ENCODE peak calls at places on chromosomes 6 and 20, in eight cellular contexts. One of them, this sample, is unnamed.

GRCh38 chr6:114390176-114390575 is 47.4 kb upstream of the HS3ST5 start:
- DNase-seq in activated T-helper 9 cell treated with anti-CD3 and anti-CD28 coated beads, Interleukin-2, amount 50 U/mL, for 16 hours: no peak
- DNase-seq in caudate nucleus: no peak
- DNase-seq in CD4-positive, alpha-beta T cell: no peak
- DNase-seq in fibroblast of lung: peak
- DNase-seq in small intestine: no peak
- DNase-seq in DND-41: no peak
- DNase-seq in uterus: no peak
- DNase-seq in this sample: no peak

GRCh38 chr6:167429353-167429752 is 104.5 kb downstream of the TTLL2 start:
- DNase-seq in caudate nucleus: no peak
- DNase-seq in small intestine: no peak
- DNase-seq in activated T-helper 9 cell treated with anti-CD3 and anti-CD28 coated beads, Interleukin-2, amount 50 U/mL, for 16 hours: no peak
- DNase-seq in CD4-positive, alpha-beta T cell: no peak
- DNase-seq in uterus: no peak
- DNase-seq in fibroblast of lung: no peak
- DNase-seq in DND-41: no peak
- DNase-seq in this sample: no peak

GRCh38 chr6:42279144-42279781 is 61.6 kb upstream of the MRPS10 start:
- DNase-seq in small intestine: peak
- DNase-seq in fibroblast of lung: peak
- DNase-seq in DND-41: no peak
- DNase-seq in caudate nucleus: no peak
- DNase-seq in activated T-helper 9 cell treated with anti-CD3 and anti-CD28 coated beads, Interleukin-2, amount 50 U/mL, for 16 hours: no peak
- DNase-seq in uterus: peak
- DNase-seq in CD4-positive, alpha-beta T cell: peak
- DNase-seq in this sample: peak

GRCh38 chr6:7050911-7051779 is 56.6 kb upstream of the RREB1 start:
- DNase-seq in activated T-helper 9 cell treated with anti-CD3 and anti-CD28 coated beads, Interleukin-2, amount 50 U/mL, for 16 hours: peak
- DNase-seq in small intestine: peak
- DNase-seq in fibroblast of lung: peak
- DNase-seq in CD4-positive, alpha-beta T cell: peak
- DNase-seq in DND-41: no peak
- DNase-seq in uterus: peak
- DNase-seq in caudate nucleus: no peak
- DNase-seq in this sample: peak

GRCh38 chr6:107716688-107717089 is 107.4 kb downstream of the SCML4 start:
- DNase-seq in uterus: no peak
- DNase-seq in activated T-helper 9 cell treated with anti-CD3 and anti-CD28 coated beads, Interleukin-2, amount 50 U/mL, for 16 hours: peak
- DNase-seq in fibroblast of lung: peak
- DNase-seq in caudate nucleus: no peak
- DNase-seq in DND-41: peak
- DNase-seq in CD4-positive, alpha-beta T cell: peak
- DNase-seq in small intestine: peak
- DNase-seq in this sample: no peak

GRCh38 chr6:69383627-69384026 is 413.2 kb downstream of the LMBRD1 start:
- DNase-seq in fibroblast of lung: no peak
- DNase-seq in DND-41: no peak
- DNase-seq in activated T-helper 9 cell treated with anti-CD3 and anti-CD28 coated beads, Interleukin-2, amount 50 U/mL, for 16 hours: no peak
- DNase-seq in uterus: no peak
- DNase-seq in small intestine: no peak
- DNase-seq in caudate nucleus: no peak
- DNase-seq in CD4-positive, alpha-beta T cell: no peak
- DNase-seq in this sample: no peak

GRCh38 chr6:134117409-134117808 is 65.0 kb upstream of the SLC2A12 start:
- DNase-seq in fibroblast of lung: peak
- DNase-seq in activated T-helper 9 cell treated with anti-CD3 and anti-CD28 coated beads, Interleukin-2, amount 50 U/mL, for 16 hours: no peak
- DNase-seq in DND-41: no peak
- DNase-seq in caudate nucleus: peak
- DNase-seq in CD4-positive, alpha-beta T cell: no peak
- DNase-seq in uterus: no peak
- DNase-seq in small intestine: no peak
- DNase-seq in this sample: no peak

GRCh38 chr6:19413323-19413722 is 423.8 kb upstream of the ID4 start:
- DNase-seq in caudate nucleus: no peak
- DNase-seq in DND-41: no peak
- DNase-seq in fibroblast of lung: peak
- DNase-seq in small intestine: no peak
- DNase-seq in uterus: no peak
- DNase-seq in CD4-positive, alpha-beta T cell: no peak
- DNase-seq in activated T-helper 9 cell treated with anti-CD3 and anti-CD28 coated beads, Interleukin-2, amount 50 U/mL, for 16 hours: no peak
- DNase-seq in this sample: no peak

GRCh38 chr20:36493801-36494114 is 47.6 kb upstream of the MYL9 start:
- DNase-seq in fibroblast of lung: peak
- DNase-seq in uterus: peak
- DNase-seq in caudate nucleus: peak
- DNase-seq in DND-41: no peak
- DNase-seq in activated T-helper 9 cell treated with anti-CD3 and anti-CD28 coated beads, Interleukin-2, amount 50 U/mL, for 16 hours: no peak
- DNase-seq in small intestine: no peak
- DNase-seq in CD4-positive, alpha-beta T cell: no peak
- DNase-seq in this sample: peak

GRCh38 chr6:20411544-20411943 is 9.9 kb downstream of the E2F3 start:
- DNase-seq in DND-41: no peak
- DNase-seq in fibroblast of lung: no peak
- DNase-seq in uterus: no peak
- DNase-seq in caudate nucleus: no peak
- DNase-seq in small intestine: no peak
- DNase-seq in activated T-helper 9 cell treated with anti-CD3 and anti-CD28 coated beads, Interleukin-2, amount 50 U/mL, for 16 hours: no peak
- DNase-seq in CD4-positive, alpha-beta T cell: no peak
- DNase-seq in this sample: no peak

GRCh38 chr6:149567194-149567586 is 1.0 kb downstream of the GINM1 start:
- DNase-seq in DND-41: no peak
- DNase-seq in CD4-positive, alpha-beta T cell: no peak
- DNase-seq in fibroblast of lung: no peak
- DNase-seq in small intestine: no peak
- DNase-seq in activated T-helper 9 cell treated with anti-CD3 and anti-CD28 coated beads, Interleukin-2, amount 50 U/mL, for 16 hours: no peak
- DNase-seq in caudate nucleus: no peak
- DNase-seq in uterus: no peak
- DNase-seq in this sample: no peak

GRCh38 chr20:32763202-32763999 is 1.2 kb downstream of the DNMT3B start:
- DNase-seq in activated T-helper 9 cell treated with anti-CD3 and anti-CD28 coated beads, Interleukin-2, amount 50 U/mL, for 16 hours: no peak
- DNase-seq in CD4-positive, alpha-beta T cell: no peak
- DNase-seq in caudate nucleus: no peak
- DNase-seq in DND-41: no peak
- DNase-seq in fibroblast of lung: no peak
- DNase-seq in uterus: no peak
- DNase-seq in small intestine: peak
- DNase-seq in this sample: no peak

GRCh38 chr6:108565893-108566292 is 5.2 kb downstream of the FOXO3 start:
- DNase-seq in fibroblast of lung: peak
- DNase-seq in small intestine: peak
- DNase-seq in CD4-positive, alpha-beta T cell: no peak
- DNase-seq in DND-41: no peak
- DNase-seq in caudate nucleus: no peak
- DNase-seq in uterus: peak
- DNase-seq in activated T-helper 9 cell treated with anti-CD3 and anti-CD28 coated beads, Interleukin-2, amount 50 U/mL, for 16 hours: no peak
- DNase-seq in this sample: peak

GRCh38 chr20:53578492-53579222 is 15.0 kb downstream of the ZNF217 start:
- DNase-seq in DND-41: peak
- DNase-seq in CD4-positive, alpha-beta T cell: peak
- DNase-seq in caudate nucleus: no peak
- DNase-seq in small intestine: peak
- DNase-seq in activated T-helper 9 cell treated with anti-CD3 and anti-CD28 coated beads, Interleukin-2, amount 50 U/mL, for 16 hours: peak
- DNase-seq in fibroblast of lung: peak
- DNase-seq in uterus: peak
- DNase-seq in this sample: no peak

GRCh38 chr6:4819706-4820283 is 43.6 kb downstream of the CDYL start:
- DNase-seq in fibroblast of lung: peak
- DNase-seq in small intestine: no peak
- DNase-seq in uterus: no peak
- DNase-seq in DND-41: no peak
- DNase-seq in caudate nucleus: no peak
- DNase-seq in activated T-helper 9 cell treated with anti-CD3 and anti-CD28 coated beads, Interleukin-2, amount 50 U/mL, for 16 hours: no peak
- DNase-seq in CD4-positive, alpha-beta T cell: no peak
- DNase-seq in this sample: no peak

GRCh38 chr20:4252005-4252404 is 236.6 kb upstream of the RNF24 start:
- DNase-seq in CD4-positive, alpha-beta T cell: no peak
- DNase-seq in uterus: no peak
- DNase-seq in DND-41: no peak
- DNase-seq in caudate nucleus: no peak
- DNase-seq in activated T-helper 9 cell treated with anti-CD3 and anti-CD28 coated beads, Interleukin-2, amount 50 U/mL, for 16 hours: no peak
- DNase-seq in small intestine: no peak
- DNase-seq in fibroblast of lung: no peak
- DNase-seq in this sample: no peak

GRCh38 chr6:73062121-73062520 is 163.2 kb downstream of the KHDC1L start:
- DNase-seq in small intestine: no peak
- DNase-seq in activated T-helper 9 cell treated with anti-CD3 and anti-CD28 coated beads, Interleukin-2, amount 50 U/mL, for 16 hours: no peak
- DNase-seq in uterus: no peak
- DNase-seq in CD4-positive, alpha-beta T cell: no peak
- DNase-seq in caudate nucleus: no peak
- DNase-seq in fibroblast of lung: peak
- DNase-seq in DND-41: no peak
- DNase-seq in this sample: no peak

GRCh38 chr6:44054635-44055559 is 72.4 kb downstream of the MRPL14 start:
- DNase-seq in activated T-helper 9 cell treated with anti-CD3 and anti-CD28 coated beads, Interleukin-2, amount 50 U/mL, for 16 hours: no peak
- DNase-seq in DND-41: no peak
- DNase-seq in small intestine: no peak
- DNase-seq in CD4-positive, alpha-beta T cell: no peak
- DNase-seq in fibroblast of lung: peak
- DNase-seq in caudate nucleus: no peak
- DNase-seq in uterus: no peak
- DNase-seq in this sample: no peak

GRCh38 chr20:49161428-49162152 is 26.5 kb downstream of the STAU1 start:
- DNase-seq in CD4-positive, alpha-beta T cell: no peak
- DNase-seq in fibroblast of lung: no peak
- DNase-seq in caudate nucleus: no peak
- DNase-seq in DND-41: no peak
- DNase-seq in uterus: no peak
- DNase-seq in small intestine: no peak
- DNase-seq in activated T-helper 9 cell treated with anti-CD3 and anti-CD28 coated beads, Interleukin-2, amount 50 U/mL, for 16 hours: no peak
- DNase-seq in this sample: no peak